ENCODE peak calls at places on chromosomes 5 and 9, in ten cellular contexts. One of them, this sample, is unnamed.

GRCh38 chr5:174311121-174311520 is 265.6 kb downstream of the NSG2 start:
- DNase-seq in IMR-90: no peak
- DNase-seq in upper lobe of left lung: no peak
- DNase-seq in RWPE1: no peak
- DNase-seq in heart right ventricle: no peak
- DNase-seq in K562: no peak
- DNase-seq in BJ: no peak
- DNase-seq in cardiac muscle cell: no peak
- DNase-seq in HFFc6: no peak
- DNase-seq in cardiac fibroblast: no peak
- DNase-seq in this sample: no peak

GRCh38 chr5:134188092-134188491 is 11.3 kb upstream of the SKP1 start:
- DNase-seq in IMR-90: no peak
- DNase-seq in upper lobe of left lung: no peak
- DNase-seq in RWPE1: no peak
- DNase-seq in heart right ventricle: no peak
- DNase-seq in K562: no peak
- DNase-seq in BJ: no peak
- DNase-seq in cardiac muscle cell: no peak
- DNase-seq in HFFc6: no peak
- DNase-seq in cardiac fibroblast: no peak
- DNase-seq in this sample: no peak

GRCh38 chr9:26773054-26773453 is 119.5 kb downstream of the CAAP1 start:
- DNase-seq in IMR-90: no peak
- DNase-seq in upper lobe of left lung: no peak
- DNase-seq in RWPE1: no peak
- DNase-seq in heart right ventricle: no peak
- DNase-seq in K562: no peak
- DNase-seq in BJ: no peak
- DNase-seq in cardiac muscle cell: no peak
- DNase-seq in HFFc6: no peak
- DNase-seq in cardiac fibroblast: no peak
- DNase-seq in this sample: no peak

GRCh38 chr9:88682431-88682831 is 147.5 kb downstream of the NXNL2 start:
- DNase-seq in IMR-90: no peak
- DNase-seq in upper lobe of left lung: no peak
- DNase-seq in RWPE1: no peak
- DNase-seq in heart right ventricle: no peak
- DNase-seq in K562: no peak
- DNase-seq in BJ: no peak
- DNase-seq in cardiac muscle cell: no peak
- DNase-seq in HFFc6: no peak
- DNase-seq in cardiac fibroblast: no peak
- DNase-seq in this sample: no peak

GRCh38 chr9:20319241-20319640 is 303.1 kb downstream of the MLLT3 start:
- DNase-seq in IMR-90: peak
- DNase-seq in upper lobe of left lung: no peak
- DNase-seq in RWPE1: no peak
- DNase-seq in heart right ventricle: no peak
- DNase-seq in K562: no peak
- DNase-seq in BJ: no peak
- DNase-seq in cardiac muscle cell: no peak
- DNase-seq in HFFc6: no peak
- DNase-seq in cardiac fibroblast: no peak
- DNase-seq in this sample: no peak

GRCh38 chr9:133495327-133496293 is 16.7 kb upstream of the SLC2A6 start:
- DNase-seq in IMR-90: no peak
- DNase-seq in upper lobe of left lung: no peak
- DNase-seq in RWPE1: no peak
- DNase-seq in heart right ventricle: no peak
- DNase-seq in K562: no peak
- DNase-seq in BJ: no peak
- DNase-seq in cardiac muscle cell: no peak
- DNase-seq in HFFc6: no peak
- DNase-seq in cardiac fibroblast: no peak
- DNase-seq in this sample: no peak

GRCh38 chr9:128823903-128824406 is 5.6 kb downstream of the SPOUT1 start:
- DNase-seq in IMR-90: no peak
- DNase-seq in upper lobe of left lung: no peak
- DNase-seq in RWPE1: no peak
- DNase-seq in heart right ventricle: no peak
- DNase-seq in K562: no peak
- DNase-seq in BJ: no peak
- DNase-seq in cardiac muscle cell: no peak
- DNase-seq in HFFc6: no peak
- DNase-seq in cardiac fibroblast: no peak
- DNase-seq in this sample: no peak

GRCh38 chr9:130177898-130178805 is 5.9 kb downstream of the NCS1 start:
- DNase-seq in IMR-90: no peak
- DNase-seq in upper lobe of left lung: no peak
- DNase-seq in RWPE1: no peak
- DNase-seq in heart right ventricle: no peak
- DNase-seq in K562: no peak
- DNase-seq in BJ: no peak
- DNase-seq in cardiac muscle cell: no peak
- DNase-seq in HFFc6: no peak
- DNase-seq in cardiac fibroblast: no peak
- DNase-seq in this sample: no peak

GRCh38 chr5:11126844-11127243 is 365.8 kb upstream of the DAP start:
- DNase-seq in IMR-90: no peak
- DNase-seq in upper lobe of left lung: no peak
- DNase-seq in RWPE1: no peak
- DNase-seq in heart right ventricle: no peak
- DNase-seq in K562: no peak
- DNase-seq in BJ: no peak
- DNase-seq in cardiac muscle cell: no peak
- DNase-seq in HFFc6: no peak
- DNase-seq in cardiac fibroblast: no peak
- DNase-seq in this sample: no peak

GRCh38 chr9:30943446-30944232 is 1440.8 kb upstream of the ACO1 start:
- DNase-seq in IMR-90: no peak
- DNase-seq in upper lobe of left lung: no peak
- DNase-seq in RWPE1: no peak
- DNase-seq in heart right ventricle: no peak
- DNase-seq in K562: no peak
- DNase-seq in BJ: no peak
- DNase-seq in cardiac muscle cell: no peak
- DNase-seq in HFFc6: no peak
- DNase-seq in cardiac fibroblast: no peak
- DNase-seq in this sample: no peak

GRCh38 chr9:124352616-124353015 is 62.6 kb downstream of the PSMB7 start:
- DNase-seq in IMR-90: peak
- DNase-seq in upper lobe of left lung: peak
- DNase-seq in RWPE1: no peak
- DNase-seq in heart right ventricle: no peak
- DNase-seq in K562: no peak
- DNase-seq in BJ: no peak
- DNase-seq in cardiac muscle cell: no peak
- DNase-seq in HFFc6: no peak
- DNase-seq in cardiac fibroblast: no peak
- DNase-seq in this sample: peak

DNA sequence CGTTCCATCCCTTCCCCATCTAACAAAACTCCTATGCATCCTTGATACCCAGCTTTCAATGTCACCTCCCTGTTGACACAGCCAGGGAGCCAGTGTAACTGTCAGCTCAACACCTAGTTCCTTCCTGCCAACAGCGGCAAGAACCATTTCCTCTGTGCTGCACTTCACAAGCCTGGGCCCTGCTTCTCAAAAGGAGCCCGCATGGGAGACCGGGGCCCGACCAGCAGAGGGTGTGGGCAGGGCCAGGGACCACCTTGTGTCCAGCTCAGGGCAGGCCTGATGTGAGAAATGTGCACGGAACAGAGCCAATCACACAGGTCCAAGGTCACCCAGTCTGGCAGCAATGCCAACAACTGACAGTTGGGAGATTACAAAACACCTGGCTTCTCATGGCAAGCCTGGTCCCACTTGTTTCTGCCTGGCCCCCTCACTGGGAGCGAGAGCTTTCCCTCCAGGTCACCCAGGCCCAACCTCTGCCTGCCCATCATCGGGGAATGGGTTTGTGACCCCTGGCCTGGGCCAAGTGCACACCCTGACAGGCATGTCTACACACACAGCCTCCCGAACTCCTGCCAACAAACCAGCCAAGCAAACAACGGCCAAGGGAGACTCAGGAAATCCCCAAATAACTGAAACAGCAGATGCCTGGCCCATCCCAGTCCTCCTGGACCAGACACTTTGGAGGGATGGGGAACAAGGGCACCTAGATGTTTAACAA is 3.1 kb downstream of the RNF44 start:
- DNase-seq in IMR-90: peak
- DNase-seq in upper lobe of left lung: peak
- DNase-seq in RWPE1: peak
- DNase-seq in heart right ventricle: peak
- DNase-seq in K562: no peak
- DNase-seq in BJ: no peak
- DNase-seq in cardiac muscle cell: peak
- DNase-seq in HFFc6: no peak
- DNase-seq in cardiac fibroblast: no peak
- DNase-seq in this sample: no peak
- TF ChIP-seq CTCF in IMR-90: peak
- TF ChIP-seq CTCF in upper lobe of left lung: no peak
- TF ChIP-seq CTCF in RWPE1: no peak
- TF ChIP-seq CTCF in heart right ventricle: no peak
- TF ChIP-seq CTCF in K562: no peak
- TF ChIP-seq CTCF in BJ: no peak
- TF ChIP-seq CTCF in cardiac muscle cell: no peak
- TF ChIP-seq CTCF in HFFc6: no peak
- TF ChIP-seq CTCF in cardiac fibroblast: peak
- TF ChIP-seq CTCF in this sample: no peak

GRCh38 chr5:79853676-79854418 is 137.2 kb downstream of the MTX3 start:
- DNase-seq in IMR-90: peak
- DNase-seq in upper lobe of left lung: no peak
- DNase-seq in RWPE1: peak
- DNase-seq in heart right ventricle: no peak
- DNase-seq in K562: peak
- DNase-seq in BJ: no peak
- DNase-seq in cardiac muscle cell: no peak
- DNase-seq in HFFc6: peak
- DNase-seq in cardiac fibroblast: no peak
- DNase-seq in this sample: no peak
- TF ChIP-seq CTCF in IMR-90: no peak
- TF ChIP-seq CTCF in upper lobe of left lung: no peak
- TF ChIP-seq CTCF in RWPE1: no peak
- TF ChIP-seq CTCF in heart right ventricle: no peak
- TF ChIP-seq CTCF in K562: peak
- TF ChIP-seq CTCF in BJ: no peak
- TF ChIP-seq CTCF in cardiac muscle cell: no peak
- TF ChIP-seq CTCF in HFFc6: peak
- TF ChIP-seq CTCF in cardiac fibroblast: no peak
- TF ChIP-seq CTCF in this sample: no peak

GRCh38 chr5:91388362-91388761 is 5.2 kb upstream of the ARRDC3 start:
- DNase-seq in IMR-90: no peak
- DNase-seq in upper lobe of left lung: no peak
- DNase-seq in RWPE1: no peak
- DNase-seq in heart right ventricle: no peak
- DNase-seq in K562: no peak
- DNase-seq in BJ: no peak
- DNase-seq in cardiac muscle cell: no peak
- DNase-seq in HFFc6: no peak
- DNase-seq in cardiac fibroblast: no peak
- DNase-seq in this sample: no peak

GRCh38 chr5:91383956-91384300 is 811 bp upstream of the ARRDC3 start:
- DNase-seq in IMR-90: no peak
- DNase-seq in upper lobe of left lung: no peak
- DNase-seq in RWPE1: peak
- DNase-seq in heart right ventricle: peak
- DNase-seq in K562: peak
- DNase-seq in BJ: no peak
- DNase-seq in cardiac muscle cell: no peak
- DNase-seq in HFFc6: no peak
- DNase-seq in cardiac fibroblast: no peak
- DNase-seq in this sample: no peak

GRCh38 chr5:91383027-91383955 is at the start of gene ARRDC3:
- DNase-seq in IMR-90: peak
- DNase-seq in upper lobe of left lung: peak
- DNase-seq in RWPE1: peak
- DNase-seq in heart right ventricle: peak
- DNase-seq in K562: peak
- DNase-seq in BJ: peak
- DNase-seq in cardiac muscle cell: peak
- DNase-seq in HFFc6: peak
- DNase-seq in cardiac fibroblast: peak
- DNase-seq in this sample: peak

GRCh38 chr5:91384671-91385430 is 1.7 kb upstream of the ARRDC3 start:
- DNase-seq in IMR-90: peak
- DNase-seq in upper lobe of left lung: no peak
- DNase-seq in RWPE1: peak
- DNase-seq in heart right ventricle: no peak
- DNase-seq in K562: peak
- DNase-seq in BJ: peak
- DNase-seq in cardiac muscle cell: peak
- DNase-seq in HFFc6: peak
- DNase-seq in cardiac fibroblast: peak
- DNase-seq in this sample: no peak

DNA sequence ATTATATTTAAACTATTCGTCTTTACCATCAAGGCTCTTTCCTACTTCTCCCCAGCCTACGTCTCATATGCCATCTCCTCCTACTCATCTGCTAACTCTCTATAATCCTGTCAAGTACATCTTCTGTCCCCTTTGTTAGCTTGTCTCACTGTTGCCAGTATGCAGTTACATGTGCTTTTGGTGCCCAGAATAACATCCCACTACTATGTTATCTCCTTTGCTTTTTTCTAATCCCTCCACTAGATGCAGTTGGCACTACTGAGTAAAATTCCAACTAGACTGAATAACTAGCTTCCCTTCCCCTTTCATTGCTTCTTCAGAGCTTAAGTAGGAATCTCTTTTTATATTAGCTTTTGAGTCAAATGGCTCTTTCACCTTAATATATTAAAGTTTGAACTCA is 3.0 kb upstream of the ARRDC3 start:
- DNase-seq in IMR-90: peak
- DNase-seq in upper lobe of left lung: no peak
- DNase-seq in RWPE1: no peak
- DNase-seq in heart right ventricle: no peak
- DNase-seq in K562: no peak
- DNase-seq in BJ: no peak
- DNase-seq in cardiac muscle cell: no peak
- DNase-seq in HFFc6: no peak
- DNase-seq in cardiac fibroblast: no peak
- DNase-seq in this sample: no peak
- TF ChIP-seq CTCF in IMR-90: no peak
- TF ChIP-seq CTCF in upper lobe of left lung: no peak
- TF ChIP-seq CTCF in RWPE1: no peak
- TF ChIP-seq CTCF in heart right ventricle: no peak
- TF ChIP-seq CTCF in K562: no peak
- TF ChIP-seq CTCF in BJ: peak
- TF ChIP-seq CTCF in cardiac muscle cell: peak
- TF ChIP-seq CTCF in HFFc6: no peak
- TF ChIP-seq CTCF in cardiac fibroblast: no peak
- TF ChIP-seq CTCF in this sample: no peak

GRCh38 chr5:150653145-150653761 is 7.8 kb upstream of the MYOZ3 start:
- DNase-seq in IMR-90: peak
- DNase-seq in upper lobe of left lung: no peak
- DNase-seq in RWPE1: no peak
- DNase-seq in heart right ventricle: no peak
- DNase-seq in K562: no peak
- DNase-seq in BJ: no peak
- DNase-seq in cardiac muscle cell: no peak
- DNase-seq in HFFc6: peak
- DNase-seq in cardiac fibroblast: peak
- DNase-seq in this sample: no peak
- TF ChIP-seq CTCF in IMR-90: peak
- TF ChIP-seq CTCF in upper lobe of left lung: no peak
- TF ChIP-seq CTCF in RWPE1: no peak
- TF ChIP-seq CTCF in heart right ventricle: no peak
- TF ChIP-seq CTCF in K562: no peak
- TF ChIP-seq CTCF in BJ: peak
- TF ChIP-seq CTCF in cardiac muscle cell: peak
- TF ChIP-seq CTCF in HFFc6: peak
- TF ChIP-seq CTCF in cardiac fibroblast: peak
- TF ChIP-seq CTCF in this sample: no peak

GRCh38 chr5:14871573-14872069 is at the start of gene ANKH:
- DNase-seq in IMR-90: peak
- DNase-seq in upper lobe of left lung: peak
- DNase-seq in RWPE1: peak
- DNase-seq in heart right ventricle: peak
- DNase-seq in K562: peak
- DNase-seq in BJ: no peak
- DNase-seq in cardiac muscle cell: peak
- DNase-seq in HFFc6: peak
- DNase-seq in cardiac fibroblast: peak
- DNase-seq in this sample: peak
- TF ChIP-seq CTCF in IMR-90: peak
- TF ChIP-seq CTCF in upper lobe of left lung: peak
- TF ChIP-seq CTCF in RWPE1: peak
- TF ChIP-seq CTCF in heart right ventricle: no peak
- TF ChIP-seq CTCF in K562: peak
- TF ChIP-seq CTCF in BJ: no peak
- TF ChIP-seq CTCF in cardiac muscle cell: no peak
- TF ChIP-seq CTCF in HFFc6: no peak
- TF ChIP-seq CTCF in cardiac fibroblast: peak
- TF ChIP-seq CTCF in this sample: no peak

This sample was measured in activated B cell treated with CpG ODN at 0.5 μM for 24 hours.